ENCODE peak calls at places on chromosomes 1 and 21, in nine cellular contexts. P is tibial nerve, V is thoracic aorta, F is PC-9, N is Panc1, E is cardiac muscle cell, W is heart left ventricle, O is heart right ventricle, J is HepG2. G is an unnamed sample. For H3K4me1, the result is how much of the 10 kb centered on the place peaks cover.

GRCh38 chr1:207316622-207317510 is 4.6 kb upstream of the CD55 start:
- DNase-seq in W (no peak), O (no peak), N (no peak), E (no peak), V (no peak), F (peak), P (no peak), J (no peak), G (no peak)

GRCh38 chr1:14390816-14391215 is 207.7 kb upstream of the KAZN start:
- DNase-seq in J (no peak), P (no peak), W (no peak), E (peak), V (no peak), F (no peak), O (no peak), N (no peak), G (no peak)

GRCh38 chr21:42238185-42238934 is 19.4 kb downstream of the ABCG1 start:
- DNase-seq in V (no peak), J (no peak), N (no peak), O (no peak), F (peak), P (no peak), E (no peak), W (no peak), G (no peak)

GRCh38 chr21:42336065-42336464 is 14.7 kb downstream of the TFF2 start:
- DNase-seq in W (no peak), P (no peak), F (no peak), V (no peak), E (peak), J (peak), N (no peak), O (no peak), G (no peak)

GRCh38 chr1:77350012-77350411 is 68.2 kb downstream of the AK5 start:
- DNase-seq in P (no peak), N (no peak), W (no peak), V (no peak), O (no peak), J (no peak), F (no peak), E (no peak), G (no peak)

GRCh38 chr1:18580676-18581419 is 49.8 kb upstream of the PAX7 start:
- DNase-seq in V (no peak), E (no peak), W (no peak), P (no peak), F (no peak), J (no peak), N (no peak), O (no peak), G (no peak)

GRCh38 chr1:212981025-212981495 is 30.7 kb downstream of the VASH2 start:
- DNase-seq in P (no peak), E (peak), N (no peak), J (no peak), O (peak), W (no peak), F (no peak), V (no peak), G (no peak)

GRCh38 chr1:59025898-59026426 is 242.1 kb upstream of the JUN start:
- DNase-seq in V (no peak), O (no peak), E (no peak), J (no peak), P (no peak), W (no peak), F (no peak), N (no peak), G (no peak)

GRCh38 chr1:243792401-243792800 is 57.6 kb downstream of the AKT3 start:
- DNase-seq in V (no peak), O (no peak), W (no peak), J (no peak), N (no peak), E (peak), F (no peak), P (no peak), G (no peak)

GRCh38 chr1:54474500-54475235 is 68.5 kb upstream of the SSBP3 start:
- DNase-seq in V (no peak), J (no peak), P (no peak), W (no peak), F (no peak), O (peak), E (peak), N (no peak), G (no peak)

GRCh38 chr1:193448682-193449461 is 262.5 kb upstream of the B3GALT2 start:
- DNase-seq in P (no peak), E (peak), V (no peak), O (no peak), N (no peak), J (no peak), F (no peak), W (no peak), G (peak)

GRCh38 chr1:82836246-82836645 is 1035.5 kb downstream of the ADGRL2 start:
- DNase-seq in W (no peak), E (no peak), J (no peak), N (no peak), F (no peak), V (no peak), O (no peak), P (no peak), G (no peak)

DNA sequence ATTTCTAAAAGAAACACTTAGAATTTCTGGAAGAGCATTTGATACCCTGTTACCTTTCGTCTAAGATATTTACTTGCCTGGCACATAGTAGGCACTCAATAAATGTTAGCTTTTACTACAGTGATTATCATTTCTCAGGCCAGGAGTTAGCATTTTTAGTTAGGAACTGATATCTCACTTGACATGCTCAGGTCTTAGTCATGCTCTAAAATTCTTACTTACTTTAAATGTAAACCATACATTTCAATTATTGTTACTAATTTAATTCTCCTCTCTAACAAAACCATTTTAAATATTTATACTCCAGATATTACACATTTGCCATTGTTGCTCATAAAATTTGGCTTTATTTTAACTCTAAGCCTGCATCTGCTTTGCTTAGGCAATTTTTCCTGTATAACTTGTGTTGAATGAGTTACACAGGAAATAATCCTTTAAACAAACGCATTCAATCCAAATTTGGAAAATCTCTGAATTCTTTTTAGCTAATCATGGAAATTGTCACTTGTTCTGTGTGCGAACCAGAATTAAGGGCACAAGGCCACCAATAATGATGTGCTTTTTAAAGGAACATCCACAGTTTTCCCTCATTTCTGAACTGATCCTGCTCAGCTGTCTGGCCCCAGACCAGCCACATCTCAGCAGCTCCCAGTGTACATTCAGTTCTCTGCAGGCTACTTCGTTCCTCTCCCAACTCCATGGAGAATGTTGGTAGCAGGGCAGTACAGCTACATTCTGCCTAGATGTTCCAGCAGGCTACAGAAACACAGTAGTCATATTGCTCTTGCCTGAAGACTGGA is 15.6 kb downstream of the NIBAN1 start:
- DNase-seq in W (no peak), V (no peak), P (no peak), F (no peak), J (no peak), E (no peak), O (no peak), N (no peak), G (no peak)
- H3K4me1 ChIP-seq in W (under half), V (under half), P (under half), F (under half), J (under half), E (under half), O (under half), N (under half), G (under half)

GRCh38 chr1:110050602-110051261 is 16.3 kb downstream of the STRIP1 start:
- DNase-seq in W (no peak), O (no peak), V (no peak), J (no peak), N (no peak), E (no peak), F (no peak), P (no peak), G (no peak)
- H3K4me1 ChIP-seq in W (under half), O (under half), V (under half), J (under half), N (under half), E (under half), F (under half), P (under half), G (under half)

GRCh38 chr1:234837713-234838112 is 227.7 kb upstream of the IRF2BP2 start:
- DNase-seq in E (no peak), J (no peak), F (peak), W (no peak), V (no peak), O (no peak), N (no peak), P (no peak), G (no peak)
- H3K4me1 ChIP-seq in E (under half), J (half or more), F (under half), W (under half), V (under half), O (under half), N (under half), P (under half), G (under half)

DNA sequence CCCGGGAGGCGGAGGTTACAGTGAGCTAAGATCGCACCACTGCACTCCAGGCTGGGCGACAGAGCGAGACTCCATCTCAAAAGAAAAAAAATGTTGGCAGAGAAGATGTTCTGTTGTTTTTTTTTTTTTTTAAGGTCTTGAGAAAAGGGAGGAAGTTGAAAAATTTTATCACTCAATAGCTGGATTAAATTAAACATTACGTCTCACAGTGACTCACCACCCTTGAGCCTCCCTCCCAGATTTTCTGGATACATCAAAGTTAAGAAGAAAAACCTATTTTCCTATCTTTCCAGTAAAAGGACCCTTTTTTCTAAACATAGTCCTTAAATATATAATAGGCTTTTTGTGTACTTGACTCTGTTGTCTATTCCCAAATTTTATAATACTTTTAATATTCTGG is 35.5 kb downstream of the IFNAR1 start:
- DNase-seq in E (no peak), O (no peak), V (no peak), P (no peak), J (no peak), N (no peak), W (no peak), F (no peak), G (no peak)
- H3K4me1 ChIP-seq in E (under half), O (under half), V (under half), P (under half), J (under half), N (under half), W (under half), F (under half), G (under half)

GRCh38 chr1:23527366-23527765 is 3.7 kb downstream of the E2F2 start:
- DNase-seq in V (no peak), E (no peak), F (no peak), O (no peak), P (no peak), J (no peak), W (no peak), N (no peak), G (no peak)

GRCh38 chr1:23524716-23525401 is 6.2 kb downstream of the E2F2 start:
- DNase-seq in N (no peak), W (no peak), V (no peak), F (peak), J (no peak), E (no peak), P (no peak), O (no peak), G (no peak)

GRCh38 chr1:23526329-23527041 is 4.5 kb downstream of the E2F2 start:
- DNase-seq in F (no peak), V (no peak), W (no peak), O (no peak), E (no peak), N (no peak), J (no peak), P (no peak), G (no peak)

GRCh38 chr1:23524163-23524562 is 6.9 kb downstream of the E2F2 start:
- DNase-seq in J (no peak), N (no peak), P (no peak), F (no peak), E (no peak), W (no peak), O (no peak), V (no peak), G (no peak)

DNA sequence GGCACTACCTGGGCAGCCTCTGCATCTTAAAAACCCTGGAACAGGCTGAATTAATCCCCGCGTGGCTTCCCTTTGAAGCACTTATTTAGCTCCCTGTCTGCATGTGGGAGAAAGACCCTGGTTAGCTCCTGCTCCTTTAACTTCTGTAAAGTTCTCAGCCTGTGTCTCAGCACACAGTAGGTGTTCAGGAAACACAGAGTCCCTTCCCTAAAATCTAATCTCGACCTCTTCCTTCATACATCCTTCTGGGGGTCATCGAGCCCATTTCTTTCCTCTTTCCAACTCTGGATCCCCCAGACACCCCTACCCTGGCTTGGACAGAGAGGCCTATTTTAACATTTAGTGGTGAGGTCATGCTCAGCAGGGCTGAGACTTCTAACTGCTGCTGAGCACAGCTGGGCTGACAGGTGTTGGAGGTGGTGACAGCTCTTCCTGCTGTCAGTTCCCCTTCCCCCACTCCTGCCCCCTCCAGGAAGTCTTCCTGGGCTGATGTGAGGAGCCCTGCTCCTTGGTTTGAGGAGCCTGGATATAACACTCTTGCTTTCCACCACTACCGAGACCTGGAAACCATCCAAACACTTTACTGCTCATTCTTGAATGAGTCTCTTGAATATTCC is 5.4 kb downstream of the E2F2 start:
- DNase-seq in F (no peak), V (no peak), P (no peak), E (no peak), N (no peak), J (no peak), O (no peak), W (no peak), G (peak)
- H3K4me1 ChIP-seq in F (half or more), V (under half), P (under half), E (under half), N (under half), J (under half), O (under half), W (under half), G (half or more)

DNA sequence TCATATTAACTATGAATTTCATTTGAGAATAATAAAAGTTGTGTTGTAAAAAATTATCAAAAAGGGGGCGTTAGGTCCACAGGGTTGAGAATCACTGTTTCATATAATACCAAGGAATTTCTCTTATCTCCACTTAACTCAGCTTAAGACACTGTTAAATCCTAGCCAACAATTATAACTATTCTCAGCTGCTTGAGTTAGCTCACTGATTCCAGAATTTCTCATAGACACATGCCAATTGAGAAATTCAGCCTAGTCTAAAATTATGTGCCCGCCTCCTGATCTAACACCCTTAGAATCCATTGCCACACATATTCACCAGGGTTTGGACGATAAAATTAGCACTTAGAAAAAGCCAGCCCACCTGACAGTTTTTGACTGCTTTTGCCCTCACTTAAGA is 22.7 kb upstream of the LAMC1 start:
- DNase-seq in J (no peak), W (no peak), P (no peak), V (no peak), E (no peak), N (no peak), O (no peak), F (no peak), G (no peak)
- H3K4me1 ChIP-seq in J (under half), W (under half), P (under half), V (under half), E (under half), N (under half), O (under half), F (under half), G (under half)

GRCh38 chr1:205286335-205286950 is 35.1 kb downstream of the NUAK2 start:
- DNase-seq in J (no peak), F (no peak), E (no peak), N (no peak), P (no peak), W (no peak), V (no peak), O (no peak), G (no peak)

GRCh38 chr1:205285391-205286101 is 36.0 kb downstream of the NUAK2 start:
- DNase-seq in F (no peak), E (no peak), N (no peak), J (no peak), V (no peak), P (no peak), W (no peak), O (no peak), G (peak)

GRCh38 chr1:205284420-205285144 is 37.0 kb downstream of the NUAK2 start:
- DNase-seq in W (peak), J (peak), P (peak), V (peak), E (peak), F (peak), O (peak), N (no peak), G (peak)

GRCh38 chr1:205287723-205288122 is 33.8 kb downstream of the NUAK2 start:
- DNase-seq in W (no peak), F (no peak), J (no peak), O (no peak), P (no peak), E (no peak), V (no peak), N (no peak), G (no peak)

GRCh38 chr1:205287076-205287475 is 34.5 kb downstream of the NUAK2 start:
- DNase-seq in N (no peak), E (no peak), V (no peak), P (no peak), J (no peak), W (no peak), O (no peak), F (no peak), G (no peak)
- H3K4me1 ChIP-seq in N (under half), E (under half), V (under half), P (under half), J (half or more), W (under half), O (under half), F (under half), G (half or more)

GRCh38 chr1:10690484-10690883 is 106.0 kb downstream of the CASZ1 start:
- DNase-seq in W (no peak), P (no peak), E (no peak), N (no peak), V (no peak), J (no peak), O (no peak), F (no peak), G (no peak)

GRCh38 chr1:10693152-10693496 is 103.3 kb downstream of the CASZ1 start:
- DNase-seq in W (no peak), P (no peak), J (no peak), V (no peak), E (no peak), N (no peak), O (no peak), F (peak), G (peak)

GRCh38 chr1:10691740-10692125 is 104.7 kb downstream of the CASZ1 start:
- DNase-seq in P (no peak), F (no peak), V (no peak), J (no peak), N (no peak), W (no peak), E (no peak), O (no peak), G (no peak)

GRCh38 chr1:10692401-10693021 is 103.9 kb downstream of the CASZ1 start:
- DNase-seq in V (no peak), N (peak), J (peak), E (peak), P (no peak), W (no peak), O (peak), F (peak), G (peak)

DNA sequence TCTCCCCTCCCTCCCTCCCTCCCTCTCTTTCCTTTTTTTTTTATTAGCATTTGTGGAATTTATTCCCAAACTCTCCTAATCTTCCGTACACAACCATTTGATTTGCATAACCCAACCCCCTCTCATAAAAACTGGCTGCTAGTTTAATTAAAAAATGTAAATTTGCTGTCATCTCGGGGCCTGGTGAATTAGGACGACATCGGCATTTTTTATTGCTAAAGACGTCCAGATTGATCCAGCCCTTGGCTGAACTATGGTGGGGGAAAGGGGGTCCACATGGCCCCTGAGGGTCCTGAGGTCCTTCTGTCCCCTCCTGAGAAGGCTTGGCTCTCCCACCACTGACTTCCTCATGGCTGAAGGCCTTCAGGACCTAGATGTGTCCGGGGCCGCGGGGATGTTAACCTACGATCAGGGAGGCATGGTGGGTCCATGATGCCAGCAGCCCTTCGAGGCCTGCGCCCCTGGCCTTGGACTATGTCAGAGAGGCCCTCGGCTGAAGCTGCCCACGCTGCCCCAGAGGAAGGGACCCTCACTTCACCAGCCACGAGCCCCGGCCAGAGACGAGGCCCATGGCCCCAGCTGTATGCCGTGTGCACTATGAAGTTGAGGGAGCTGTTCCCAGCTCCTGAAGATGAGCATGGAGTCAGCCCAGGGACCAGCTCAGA is 105.2 kb downstream of the CASZ1 start:
- DNase-seq in E (no peak), P (no peak), N (no peak), J (no peak), O (no peak), F (no peak), V (no peak), W (no peak), G (no peak)
- H3K4me1 ChIP-seq in E (half or more), P (under half), N (under half), J (half or more), O (half or more), F (under half), V (under half), W (half or more), G (under half)

GRCh38 chr1:155012052-155012546 is 9.5 kb downstream of the ZBTB7B start:
- DNase-seq in F (no peak), J (no peak), N (no peak), V (peak), E (peak), O (peak), W (peak), P (peak), G (peak)

GRCh38 chr1:155014709-155015508 is 12.3 kb downstream of the ZBTB7B start:
- DNase-seq in W (peak), V (no peak), J (no peak), P (no peak), F (no peak), O (no peak), E (no peak), N (no peak), G (no peak)

GRCh38 chr1:155011437-155011907 is 8.9 kb downstream of the ZBTB7B start:
- DNase-seq in W (no peak), J (no peak), V (no peak), N (no peak), E (no peak), O (no peak), F (no peak), P (no peak), G (no peak)

GRCh38 chr1:155013632-155014031 is 11.0 kb downstream of the ZBTB7B start:
- DNase-seq in E (no peak), V (no peak), N (no peak), F (no peak), P (no peak), J (no peak), W (no peak), O (no peak), G (no peak)

GRCh38 chr1:155012760-155013602 is 10.4 kb downstream of the ZBTB7B start:
- DNase-seq in O (no peak), P (no peak), V (no peak), W (no peak), F (no peak), E (no peak), J (no peak), N (no peak), G (no peak)
- H3K4me1 ChIP-seq in O (under half), P (half or more), V (under half), W (half or more), F (under half), E (under half), J (half or more), N (under half), G (half or more)